ENCODE peak calls at places on chromosomes 6 and 20, in six cellular contexts. B, I, C, X, V and Q are unnamed samples.
A peak's percentile ranks its signal among the peaks of the same experiment; 100 is the strongest.

GRCh38 chr6:14881399-14881798 is 364.5 kb upstream of the JARID2 start:
- DNase-seq in B (no peak), I (no peak), C (no peak), X (no peak), V (no peak), Q (peak; percentile 60)

GRCh38 chr20:40643891-40644290 is 45.1 kb downstream of the MAFB start:
- DNase-seq in B (no peak), I (no peak), C (no peak), X (no peak), V (no peak), Q (no peak)

GRCh38 chr6:27650620-27651370 is 177.9 kb upstream of the ZNF184 start:
- DNase-seq in B (peak; percentile 80), I (no peak), C (no peak), X (peak; percentile 86), V (no peak), Q (no peak)

GRCh38 chr6:117346142-117346930 is 79.4 kb downstream of the ROS1 start:
- DNase-seq in B (peak; percentile 4), I (no peak), C (no peak), X (peak; percentile 17), V (no peak), Q (peak; percentile 20)

GRCh38 chr6:123415844-123416468 is 220.8 kb downstream of the TRDN start:
- DNase-seq in B (peak; percentile 79), I (peak; percentile 42), C (peak; percentile 50), X (peak; percentile 80), V (no peak), Q (peak; percentile 67)

GRCh38 chr6:105424177-105424783 is 21.4 kb upstream of the PREP start:
- DNase-seq in B (peak; percentile 65), I (peak; percentile 28), C (peak; percentile 28), X (peak; percentile 69), V (peak; percentile 21), Q (peak; percentile 59)

GRCh38 chr6:52663120-52663934 is 7.6 kb upstream of the TMEM14A start:
- DNase-seq in B (peak; percentile 72), I (no peak), C (no peak), X (peak; percentile 83), V (peak; percentile 29), Q (peak; percentile 84)

GRCh38 chr6:18308070-18308735 is 43.9 kb upstream of the DEK start:
- DNase-seq in B (no peak), I (no peak), C (no peak), X (no peak), V (no peak), Q (no peak)

GRCh38 chr6:131368077-131368911 is 204.7 kb upstream of the ARG1 start:
- DNase-seq in B (peak; percentile 32), I (peak; percentile 17), C (peak; percentile 61), X (peak; percentile 28), V (peak; percentile 20), Q (peak; percentile 77)

GRCh38 chr6:9481292-9482029 is 933.4 kb downstream of the TFAP2A start:
- DNase-seq in B (no peak), I (no peak), C (no peak), X (no peak), V (no peak), Q (no peak)

GRCh38 chr6:149060300-149060984 is 257.1 kb upstream of the TAB2 start:
- DNase-seq in B (no peak), I (no peak), C (no peak), X (no peak), V (no peak), Q (peak; percentile 57)

GRCh38 chr20:54454982-54455381 is 20.4 kb upstream of the DOK5 start:
- DNase-seq in B (no peak), I (no peak), C (no peak), X (no peak), V (no peak), Q (no peak)

GRCh38 chr20:3744806-3745685 is 12.6 kb downstream of the HSPA12B start:
- DNase-seq in B (peak; percentile 95), I (peak; percentile 43), C (peak; percentile 55), X (peak; percentile 85), V (peak; percentile 68), Q (peak; percentile 89)

DNA sequence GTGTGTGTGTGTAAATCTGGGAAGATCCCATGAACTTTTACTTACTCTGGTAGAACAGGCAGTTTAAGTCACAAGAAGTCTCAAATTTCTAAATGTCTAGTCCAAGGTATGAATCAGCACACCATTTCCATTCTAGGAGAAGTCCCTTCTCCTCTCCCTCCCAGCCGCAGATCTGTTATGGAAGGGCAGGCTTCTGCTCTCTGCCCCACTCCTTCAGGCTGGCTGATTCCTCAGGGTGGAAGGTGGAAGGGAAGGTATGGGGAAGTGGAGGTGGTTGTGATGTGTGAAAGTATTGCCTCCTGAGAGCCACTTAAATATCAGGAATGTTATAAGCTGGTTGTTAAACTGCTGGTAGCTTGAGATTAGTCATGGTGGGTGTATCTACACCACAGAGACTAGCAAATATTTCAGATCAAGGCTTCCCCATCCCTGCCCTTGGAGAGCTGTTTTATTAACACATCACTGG is 44.5 kb upstream of the LAMA4 start:
- DNase-seq in B (no peak), I (no peak), C (no peak), X (no peak), V (no peak), Q (no peak)
- H3K27ac ChIP-seq in B (no peak overlapping the region), I (peak overlapping the region; percentile 80), C (peak overlapping the region; percentile 57), X (peak overlapping the region; percentile 56), V (no peak overlapping the region), Q (peak overlapping the region; percentile 82)

GRCh38 chr6:8075185-8075584 is 11.0 kb upstream of the BLOC1S5 start:
- DNase-seq in B (no peak), I (no peak), C (no peak), X (no peak), V (no peak), Q (no peak)
- H3K4me1 ChIP-seq in B (no peaks in the 10 kb centered on the region), I (no peaks in the 10 kb centered on the region), C (peaks cover 5% of the 10 kb centered on the region), X (peaks cover 6% of the 10 kb centered on the region), V (no peaks in the 10 kb centered on the region), Q (no peaks in the 10 kb centered on the region)

GRCh38 chr20:36542019-36542488 is 735 bp downstream of the MYL9 start:
- DNase-seq in B (peak; percentile 72), I (no peak), C (peak; percentile 63), X (peak; percentile 58), V (peak; percentile 37), Q (no peak)

GRCh38 chr20:36541227-36542018 is at the start of gene MYL9:
- DNase-seq in B (peak; percentile 86), I (peak; percentile 94), C (peak; percentile 96), X (peak; percentile 90), V (peak; percentile 90), Q (peak; percentile 54)

GRCh38 chr20:36542516-36543186 is 1.3 kb downstream of the MYL9 start:
- DNase-seq in B (no peak), I (no peak), C (no peak), X (no peak), V (no peak), Q (no peak)

GRCh38 chr20:36538026-36538764 is 3.1 kb upstream of the MYL9 start:
- DNase-seq in B (no peak), I (no peak), C (peak; percentile 19), X (no peak), V (no peak), Q (no peak)

GRCh38 chr20:36540551-36541211 is 638 bp upstream of the MYL9 start:
- DNase-seq in B (peak; percentile 24), I (no peak), C (no peak), X (no peak), V (no peak), Q (no peak)
- H3K4me3 ChIP-seq in B (peak overlapping the region; percentile 65), I (peak overlapping the region; percentile 82), C (peak overlapping the region; percentile 85), X (peak overlapping the region; percentile 89), V (peak overlapping the region; percentile 74), Q (peak overlapping the region; percentile 43)

DNA sequence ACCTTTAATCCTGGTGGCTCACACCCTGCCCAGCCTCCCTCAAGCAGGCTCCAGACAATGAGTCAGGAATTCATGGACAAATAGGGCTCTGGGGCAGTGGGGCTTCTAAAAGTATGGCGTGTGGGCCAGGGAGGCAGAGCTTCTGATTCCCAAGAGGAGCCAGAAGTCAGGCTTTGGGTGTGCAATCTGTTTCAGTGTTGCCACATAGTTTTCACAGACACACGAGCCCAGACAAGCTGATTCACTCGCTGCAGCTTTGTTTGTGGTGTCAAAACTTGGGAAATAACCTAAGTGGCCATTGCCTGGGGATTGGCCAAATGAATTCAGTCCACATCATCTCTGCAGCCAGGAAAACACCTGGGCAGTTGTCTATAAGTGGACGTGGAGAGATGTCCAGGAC is 9.2 kb downstream of the PEDS1 start:
- DNase-seq in B (no peak), I (peak; percentile 31), C (peak; percentile 85), X (peak; percentile 71), V (peak; percentile 72), Q (no peak)
- H3K27ac ChIP-seq in B (no peak overlapping the region), I (peak overlapping the region; percentile 53), C (peak overlapping the region; percentile 68), X (peak overlapping the region; percentile 86), V (peak overlapping the region; percentile 42), Q (peak overlapping the region; percentile 40)

GRCh38 chr6:139341060-139341459 is 33.4 kb downstream of the CITED2 start:
- DNase-seq in B (no peak), I (no peak), C (no peak), X (no peak), V (no peak), Q (no peak)

GRCh38 chr6:139336488-139336887 is 38.0 kb downstream of the CITED2 start:
- DNase-seq in B (no peak), I (no peak), C (no peak), X (no peak), V (peak; percentile 21), Q (no peak)

GRCh38 chr6:139336994-139337393 is 37.5 kb downstream of the CITED2 start:
- DNase-seq in B (no peak), I (no peak), C (no peak), X (no peak), V (no peak), Q (no peak)

GRCh38 chr6:139337830-139338229 is 36.6 kb downstream of the CITED2 start:
- DNase-seq in B (no peak), I (no peak), C (peak; percentile 48), X (no peak), V (peak; percentile 32), Q (no peak)

GRCh38 chr6:139338845-139339244 is 35.6 kb downstream of the CITED2 start:
- DNase-seq in B (no peak), I (no peak), C (no peak), X (no peak), V (no peak), Q (no peak)
- H3K4me1 ChIP-seq in B (no peaks in the 10 kb centered on the region), I (peaks cover 21% of the 10 kb centered on the region), C (peaks cover 32% of the 10 kb centered on the region), X (no peaks in the 10 kb centered on the region), V (peaks cover 48% of the 10 kb centered on the region), Q (peaks cover 5% of the 10 kb centered on the region)

DNA sequence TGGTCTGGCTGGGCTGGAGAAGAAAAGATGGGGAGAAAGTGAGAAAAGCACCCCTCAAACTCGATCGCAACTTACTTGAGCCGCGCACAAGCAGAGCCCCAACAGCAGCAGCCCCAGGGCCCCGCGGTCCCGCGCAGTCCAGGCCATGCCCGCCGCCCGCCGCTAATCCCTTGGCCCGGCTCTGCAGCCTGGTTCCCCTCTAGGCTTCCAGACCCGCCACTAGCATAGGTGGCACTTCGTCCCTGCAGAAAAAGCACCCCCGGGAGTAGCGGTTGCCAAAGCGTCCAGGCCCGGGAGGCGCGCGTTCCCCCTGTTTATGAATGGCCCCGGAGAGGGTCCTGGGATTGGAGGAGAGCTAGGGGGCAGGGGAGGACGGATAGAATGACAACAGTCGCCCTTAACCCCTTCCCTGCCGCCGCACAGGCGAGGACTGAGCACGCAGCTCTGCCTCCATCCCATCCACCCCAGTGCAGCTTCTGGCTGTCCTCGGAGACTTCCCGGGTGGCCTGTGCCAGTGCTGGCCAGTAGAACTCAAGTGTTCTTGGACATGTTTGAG is 19.9 kb downstream of the COL9A1 start:
- DNase-seq in B (peak; percentile 80), I (no peak), C (no peak), X (no peak), V (no peak), Q (no peak)
- H3K4me3 ChIP-seq in B (peak overlapping the region; percentile 46), I (peak overlapping the region; percentile 19), C (peak overlapping the region; percentile 1), X (peak overlapping the region; percentile 16), V (peak overlapping the region; percentile 32), Q (no peak overlapping the region)

GRCh38 chr6:169172946-169173345 is 80.7 kb downstream of the THBS2 start:
- DNase-seq in B (no peak), I (no peak), C (no peak), X (no peak), V (no peak), Q (no peak)
- H3K27ac ChIP-seq in B (no peak overlapping the region), I (peak overlapping the region; percentile 86), C (peak overlapping the region; percentile 89), X (no peak overlapping the region), V (no peak overlapping the region), Q (no peak overlapping the region)